ENCODE peak calls at places on chromosome 1, in ten cellular contexts. U, N, B, Y, I, T, X, S, A and L are unnamed samples.

GRCh38 chr1:32172621-32173245 is 6.7 kb upstream of the TXLNA start:
- DNase-seq in U (no peak), N (no peak), B (no peak), Y (no peak), I (no peak), T (no peak), X (no peak), S (peak; percentile 41), A (no peak), L (no peak)

GRCh38 chr1:244918422-244919319 is 54.3 kb upstream of the HNRNPU start:
- DNase-seq in U (peak; percentile 22), N (no peak), B (peak; percentile 45), Y (peak; percentile 83), I (peak; percentile 14), T (peak; percentile 75), X (peak; percentile 42), S (peak; percentile 43), A (peak; percentile 25), L (peak; percentile 57)

GRCh38 chr1:25197235-25197930 is 34.9 kb downstream of the SYF2 start:
- DNase-seq in U (no peak), N (no peak), B (no peak), Y (no peak), I (no peak), T (no peak), X (no peak), S (no peak), A (peak; percentile 16), L (no peak)

GRCh38 chr1:59314776-59315528 is 18.1 kb downstream of the FGGY start:
- DNase-seq in U (no peak), N (no peak), B (no peak), Y (no peak), I (no peak), T (no peak), X (no peak), S (no peak), A (no peak), L (no peak)

GRCh38 chr1:26772687-26773086 is 15.1 kb upstream of the PIGV start:
- DNase-seq in U (peak; percentile 96), N (no peak), B (no peak), Y (no peak), I (no peak), T (no peak), X (no peak), S (no peak), A (no peak), L (no peak)

GRCh38 chr1:40416709-40417108 is 33.6 kb upstream of the ZFP69B start:
- DNase-seq in U (no peak), N (no peak), B (no peak), Y (no peak), I (no peak), T (no peak), X (no peak), S (no peak), A (no peak), L (no peak)

GRCh38 chr1:44714944-44715571 is 15.9 kb downstream of the RNU5D-1 start:
- DNase-seq in U (peak; percentile 70), N (no peak), B (peak; percentile 60), Y (peak; percentile 68), I (peak; percentile 29), T (no peak), X (peak; percentile 54), S (peak; percentile 77), A (peak; percentile 29), L (peak; percentile 66)

GRCh38 chr1:93253471-93253870 is 72.9 kb downstream of the CCDC18 start:
- DNase-seq in U (no peak), N (no peak), B (no peak), Y (no peak), I (no peak), T (no peak), X (no peak), S (no peak), A (no peak), L (no peak)

GRCh38 chr1:46128336-46128735 is 4.1 kb downstream of the PIK3R3 start:
- DNase-seq in U (no peak), N (no peak), B (no peak), Y (no peak), I (no peak), T (no peak), X (no peak), S (no peak), A (no peak), L (no peak)

GRCh38 chr1:167342846-167343245 is 122.2 kb downstream of the POU2F1 start:
- DNase-seq in U (peak; percentile 46), N (no peak), B (no peak), Y (no peak), I (no peak), T (no peak), X (no peak), S (no peak), A (no peak), L (no peak)

GRCh38 chr1:221101792-221102191 is 222.5 kb downstream of the HLX start:
- DNase-seq in U (no peak), N (no peak), B (no peak), Y (no peak), I (no peak), T (no peak), X (no peak), S (no peak), A (no peak), L (no peak)

GRCh38 chr1:1179339-1179982 is 5.8 kb downstream of the TTLL10 start:
- DNase-seq in U (no peak), N (no peak), B (no peak), Y (no peak), I (no peak), T (no peak), X (peak; percentile 6), S (no peak), A (no peak), L (no peak)

GRCh38 chr1:30679976-30680305 is 43.4 kb downstream of the MATN1 start:
- DNase-seq in U (no peak), N (no peak), B (no peak), Y (no peak), I (no peak), T (no peak), X (no peak), S (no peak), A (no peak), L (no peak)

GRCh38 chr1:177122869-177123268 is 41.6 kb downstream of the ASTN1 start:
- DNase-seq in U (no peak), N (no peak), B (no peak), Y (no peak), I (no peak), T (no peak), X (no peak), S (no peak), A (peak; percentile 88), L (no peak)

GRCh38 chr1:212179394-212180076 is 105.7 kb upstream of the PPP2R5A start:
- DNase-seq in U (peak; percentile 62), N (no peak), B (no peak), Y (no peak), I (no peak), T (no peak), X (no peak), S (no peak), A (no peak), L (peak; percentile 40)

GRCh38 chr1:203190949-203191348 is 4.4 kb upstream of the CHI3L1 start:
- DNase-seq in U (no peak), N (no peak), B (no peak), Y (no peak), I (no peak), T (no peak), X (no peak), S (no peak), A (no peak), L (no peak)

GRCh38 chr1:46538147-46538546 is 13.3 kb downstream of the KNCN start:
- DNase-seq in U (no peak), N (no peak), B (no peak), Y (no peak), I (no peak), T (no peak), X (no peak), S (no peak), A (no peak), L (no peak)

GRCh38 chr1:54367613-54368012 is 38.6 kb downstream of the SSBP3 start:
- DNase-seq in U (no peak), N (no peak), B (no peak), Y (no peak), I (no peak), T (no peak), X (no peak), S (no peak), A (no peak), L (no peak)